ENCODE peak calls at places on chromosomes 4 and X, in four cellular contexts. Y is nephron progenitor cell; B is stimulated activated CD4-positive, alpha-beta T cell treated with anti-CD3 and anti-CD28 coated beads, Interleukin-15, amount 100 ng/mL, for 1 hour; E is activated CD4-positive, alpha-beta T cell treated with anti-CD3 and anti-CD28 coated beads, Interleukin-2, amount 50 U/mL, for 1 hour. J is an unnamed sample.

GRCh38 chr4:8110071-8110986 is 48.3 kb downstream of the ABLIM2 start:
- DNase-seq in B (no peak), E (no peak), Y (peak; percentile 60), J (peak; percentile 78)

GRCh38 chr4:127509155-127509554 is 123.6 kb upstream of the INTU start:
- DNase-seq in E (no peak), B (no peak), Y (no peak), J (no peak)

GRCh38 chr4:151671541-151672059 is 89.2 kb downstream of the GATB start:
- DNase-seq in E (no peak), B (no peak), Y (peak; percentile 34), J (no peak)

GRCh38 chr4:174217273-174218126 is 66.0 kb downstream of the FBXO8 start:
- DNase-seq in B (no peak), Y (peak; percentile 45), E (no peak), J (no peak)

GRCh38 chrX:42219231-42219630 is 295.9 kb upstream of the CASK start:
- DNase-seq in B (no peak), E (no peak), Y (no peak), J (no peak)

GRCh38 chrX:32987139-32987538 is 224.2 kb downstream of the DMD start:
- DNase-seq in E (no peak), Y (peak; percentile 13), B (no peak), J (no peak)

GRCh38 chrX:109274806-109275205 is 207.1 kb downstream of the GUCY2F start:
- DNase-seq in E (no peak), B (no peak), Y (no peak), J (no peak)

GRCh38 chr4:54372951-54373350 is 143.9 kb downstream of the PDGFRA start:
- DNase-seq in B (no peak), E (no peak), Y (no peak), J (no peak)

GRCh38 chr4:46124773-46125172 is 919 bp upstream of the GABRG1 start:
- DNase-seq in E (no peak), Y (peak; percentile 69), B (no peak), J (peak; percentile 83)

GRCh38 chr4:109611045-109611616 is 51.1 kb downstream of the MCUB start:
- DNase-seq in E (no peak), B (no peak), Y (no peak), J (no peak)

GRCh38 chr4:14871676-14872430 is 130.4 kb upstream of the CPEB2 start:
- DNase-seq in E (peak; percentile 34), Y (peak; percentile 10), B (no peak), J (no peak)

GRCh38 chr4:7260569-7260968 is 68.2 kb downstream of the SORCS2 start:
- DNase-seq in Y (no peak), E (no peak), B (no peak), J (no peak)

GRCh38 chr4:100049872-100050271 is 99.8 kb upstream of the H2AZ1 start:
- DNase-seq in Y (no peak), B (no peak), E (no peak), J (no peak)

GRCh38 chr4:67151376-67152343 is 393.6 kb downstream of the CENPC start:
- DNase-seq in Y (peak; percentile 13), E (no peak), B (no peak), J (no peak)

GRCh38 chrX:24902808-24903207 is 113.0 kb downstream of the ARX start:
- DNase-seq in Y (no peak), B (no peak), E (no peak), J (no peak)

GRCh38 chr4:87529187-87529586 is at the start of gene SPARCL1:
- DNase-seq in Y (no peak), B (no peak), E (no peak), J (no peak)

GRCh38 chr4:55973650-55974049 is 24.9 kb downstream of the CEP135 start:
- DNase-seq in E (no peak), B (no peak), Y (no peak), J (no peak)

GRCh38 chr4:163591614-163592020 is 97.1 kb downstream of the TMA16 start:
- DNase-seq in E (no peak), Y (no peak), B (no peak), J (no peak)

GRCh38 chrX:105211051-105211575 is 9.4 kb downstream of the TEX13A start:
- DNase-seq in E (no peak), Y (no peak), B (no peak), J (no peak)

GRCh38 chr4:69323284-69323683 is 43.0 kb downstream of the UGT2B28 start:
- DNase-seq in E (no peak), Y (no peak), B (no peak), J (no peak)

GRCh38 chr4:3527914-3528876 is 4.0 kb downstream of the LRPAP1 start:
- DNase-seq in B (no peak), E (no peak), Y (no peak), J (no peak)

GRCh38 chr4:123037809-123038208 is 115.4 kb upstream of the NUDT6 start:
- DNase-seq in B (no peak), Y (no peak), E (no peak), J (no peak)

GRCh38 chr4:8402640-8403039 is 37.9 kb downstream of the ACOX3 start:
- DNase-seq in Y (no peak), E (no peak), B (no peak), J (no peak)

GRCh38 chr4:112099701-112100289 is 45.5 kb upstream of the FAM241A start:
- DNase-seq in E (no peak), B (no peak), Y (no peak), J (no peak)

GRCh38 chrX:97882306-97882705 is 998.6 kb downstream of the RPA4 start:
- DNase-seq in E (no peak), Y (no peak), B (no peak), J (no peak)

GRCh38 chrX:153645921-153646481 is 1.0 kb upstream of the DUSP9 start:
- DNase-seq in E (no peak), B (no peak), Y (no peak), J (no peak)

GRCh38 chr4:189202182-189202868 is 738.3 kb upstream of the FRG1 start:
- DNase-seq in Y (peak; percentile 72), E (no peak), B (peak; percentile 6), J (peak; percentile 69)

GRCh38 chr4:113411496-113411938 is 350.0 kb downstream of the CAMK2D start:
- DNase-seq in E (no peak), B (no peak), Y (no peak), J (no peak)

GRCh38 chr4:182898479-182898799 is 18.7 kb downstream of the DCTD start:
- DNase-seq in Y (no peak), B (no peak), E (no peak), J (no peak)

GRCh38 chrX:71250856-71251255 is 3.1 kb downstream of the ZMYM3 start:
- DNase-seq in B (no peak), E (no peak), Y (no peak), J (no peak)

J was measured in ecto neural progenitor cell.